ENCODE peak calls at places on chromosomes 5 and 9, in four cellular contexts. One of them, this sample, is unnamed.

GRCh38 chr9:136231478-136232297 is 13.9 kb downstream of the QSOX2 start:
- DNase-seq in mammary epithelial cell: no peak
- DNase-seq in fibroblast of lung: no peak
- DNase-seq in breast epithelium: no peak
- DNase-seq in this sample: no peak

GRCh38 chr5:56876325-56876724 is 33.1 kb upstream of the SETD9 start:
- DNase-seq in mammary epithelial cell: peak; percentile 87
- DNase-seq in fibroblast of lung: no peak
- DNase-seq in breast epithelium: no peak
- DNase-seq in this sample: no peak

GRCh38 chr5:68478306-68479091 is 262.9 kb downstream of the PIK3R1 start:
- DNase-seq in mammary epithelial cell: no peak
- DNase-seq in fibroblast of lung: no peak
- DNase-seq in breast epithelium: no peak
- DNase-seq in this sample: no peak

GRCh38 chr5:128062172-128062746 is 21.3 kb upstream of the SLC12A2 start:
- DNase-seq in mammary epithelial cell: peak; percentile 85
- DNase-seq in fibroblast of lung: peak; percentile 42
- DNase-seq in breast epithelium: no peak
- DNase-seq in this sample: no peak

GRCh38 chr5:135211083-135211790 is 177.2 kb upstream of the PITX1 start:
- DNase-seq in mammary epithelial cell: no peak
- DNase-seq in fibroblast of lung: peak; percentile 40
- DNase-seq in breast epithelium: peak; percentile 4
- DNase-seq in this sample: no peak

GRCh38 chr9:136177224-136177623 is 27.7 kb downstream of the LHX3 start:
- DNase-seq in mammary epithelial cell: no peak
- DNase-seq in fibroblast of lung: no peak
- DNase-seq in breast epithelium: no peak
- DNase-seq in this sample: no peak

GRCh38 chr5:171261904-171262303 is 47.1 kb upstream of the TLX3 start:
- DNase-seq in mammary epithelial cell: no peak
- DNase-seq in fibroblast of lung: no peak
- DNase-seq in breast epithelium: no peak
- DNase-seq in this sample: no peak

GRCh38 chr5:106097308-106097707 is 1573.4 kb downstream of the EFNA5 start:
- DNase-seq in mammary epithelial cell: no peak
- DNase-seq in fibroblast of lung: peak; percentile 26
- DNase-seq in breast epithelium: no peak
- DNase-seq in this sample: no peak

GRCh38 chr5:40376566-40376965 is 303.1 kb upstream of the PTGER4 start:
- DNase-seq in mammary epithelial cell: no peak
- DNase-seq in fibroblast of lung: no peak
- DNase-seq in breast epithelium: no peak
- DNase-seq in this sample: no peak

GRCh38 chr9:69357030-69357853 is 32.2 kb downstream of the ENTREP1 start:
- DNase-seq in mammary epithelial cell: no peak
- DNase-seq in fibroblast of lung: no peak
- DNase-seq in breast epithelium: no peak
- DNase-seq in this sample: no peak

GRCh38 chr5:40137223-40137622 is 542.5 kb upstream of the PTGER4 start:
- DNase-seq in mammary epithelial cell: no peak
- DNase-seq in fibroblast of lung: no peak
- DNase-seq in breast epithelium: no peak
- DNase-seq in this sample: no peak

GRCh38 chr5:98865690-98866089 is 63.1 kb downstream of the CHD1 start:
- DNase-seq in mammary epithelial cell: no peak
- DNase-seq in fibroblast of lung: no peak
- DNase-seq in breast epithelium: no peak
- DNase-seq in this sample: no peak

GRCh38 chr9:19788152-19788551 is 685 bp downstream of the SLC24A2 start:
- DNase-seq in mammary epithelial cell: peak; percentile 6
- DNase-seq in fibroblast of lung: no peak
- DNase-seq in breast epithelium: no peak
- DNase-seq in this sample: no peak

GRCh38 chr5:104344809-104345512 is 782.4 kb upstream of the NUDT12 start:
- DNase-seq in mammary epithelial cell: peak; percentile 85
- DNase-seq in fibroblast of lung: peak; percentile 41
- DNase-seq in breast epithelium: no peak
- DNase-seq in this sample: no peak

GRCh38 chr9:80305136-80305535 is 733.4 kb downstream of the TLE4 start:
- DNase-seq in mammary epithelial cell: no peak
- DNase-seq in fibroblast of lung: no peak
- DNase-seq in breast epithelium: no peak
- DNase-seq in this sample: no peak

GRCh38 chr9:76109953-76110352 is 219.5 kb downstream of the PCSK5 start:
- DNase-seq in mammary epithelial cell: peak; percentile 19
- DNase-seq in fibroblast of lung: no peak
- DNase-seq in breast epithelium: no peak
- DNase-seq in this sample: no peak

GRCh38 chr9:92405770-92406169 is 1.4 kb upstream of the OGN start:
- DNase-seq in mammary epithelial cell: no peak
- DNase-seq in fibroblast of lung: no peak
- DNase-seq in breast epithelium: no peak
- DNase-seq in this sample: no peak

GRCh38 chr5:73859696-73860095 is 233.7 kb downstream of the ARHGEF28 start:
- DNase-seq in mammary epithelial cell: no peak
- DNase-seq in fibroblast of lung: no peak
- DNase-seq in breast epithelium: no peak
- DNase-seq in this sample: no peak

GRCh38 chr9:126614455-126615248 is 924 bp downstream of the LMX1B start:
- DNase-seq in mammary epithelial cell: peak; percentile 60
- DNase-seq in fibroblast of lung: no peak
- DNase-seq in breast epithelium: no peak
- DNase-seq in this sample: no peak

GRCh38 chr9:34961574-34962480 is 3.7 kb downstream of the PHF24 start:
- DNase-seq in mammary epithelial cell: peak; percentile 87
- DNase-seq in fibroblast of lung: peak; percentile 16
- DNase-seq in breast epithelium: no peak
- DNase-seq in this sample: peak; percentile 8

GRCh38 chr9:114372971-114373591 is 14.7 kb downstream of the AKNA start:
- DNase-seq in mammary epithelial cell: no peak
- DNase-seq in fibroblast of lung: no peak
- DNase-seq in breast epithelium: peak; percentile 64
- DNase-seq in this sample: no peak

GRCh38 chr5:149341846-149342245 is 3.5 kb upstream of the GRPEL2 start:
- DNase-seq in mammary epithelial cell: no peak
- DNase-seq in fibroblast of lung: no peak
- DNase-seq in breast epithelium: no peak
- DNase-seq in this sample: no peak

GRCh38 chr5:106311230-106311629 is 1359.5 kb downstream of the EFNA5 start:
- DNase-seq in mammary epithelial cell: no peak
- DNase-seq in fibroblast of lung: peak; percentile 45
- DNase-seq in breast epithelium: no peak
- DNase-seq in this sample: no peak

GRCh38 chr5:133849116-133849515 is 119.3 kb downstream of the C5orf15 start:
- DNase-seq in mammary epithelial cell: no peak
- DNase-seq in fibroblast of lung: no peak
- DNase-seq in breast epithelium: no peak
- DNase-seq in this sample: no peak

GRCh38 chr9:137294684-137295312 is 7.3 kb downstream of the NRARP start:
- DNase-seq in mammary epithelial cell: peak; percentile 37
- DNase-seq in fibroblast of lung: no peak
- DNase-seq in breast epithelium: no peak
- DNase-seq in this sample: no peak

GRCh38 chr9:137297060-137297664 is 4.9 kb downstream of the NRARP start:
- DNase-seq in mammary epithelial cell: no peak
- DNase-seq in fibroblast of lung: no peak
- DNase-seq in breast epithelium: no peak
- DNase-seq in this sample: no peak

GRCh38 chr9:137296214-137297059 is 5.6 kb downstream of the NRARP start:
- DNase-seq in mammary epithelial cell: no peak
- DNase-seq in fibroblast of lung: peak; percentile 43
- DNase-seq in breast epithelium: no peak
- DNase-seq in this sample: no peak

GRCh38 chr9:137294091-137294683 is 7.9 kb downstream of the NRARP start:
- DNase-seq in mammary epithelial cell: peak; percentile 47
- DNase-seq in fibroblast of lung: peak; percentile 76
- DNase-seq in breast epithelium: no peak
- DNase-seq in this sample: no peak

DNA sequence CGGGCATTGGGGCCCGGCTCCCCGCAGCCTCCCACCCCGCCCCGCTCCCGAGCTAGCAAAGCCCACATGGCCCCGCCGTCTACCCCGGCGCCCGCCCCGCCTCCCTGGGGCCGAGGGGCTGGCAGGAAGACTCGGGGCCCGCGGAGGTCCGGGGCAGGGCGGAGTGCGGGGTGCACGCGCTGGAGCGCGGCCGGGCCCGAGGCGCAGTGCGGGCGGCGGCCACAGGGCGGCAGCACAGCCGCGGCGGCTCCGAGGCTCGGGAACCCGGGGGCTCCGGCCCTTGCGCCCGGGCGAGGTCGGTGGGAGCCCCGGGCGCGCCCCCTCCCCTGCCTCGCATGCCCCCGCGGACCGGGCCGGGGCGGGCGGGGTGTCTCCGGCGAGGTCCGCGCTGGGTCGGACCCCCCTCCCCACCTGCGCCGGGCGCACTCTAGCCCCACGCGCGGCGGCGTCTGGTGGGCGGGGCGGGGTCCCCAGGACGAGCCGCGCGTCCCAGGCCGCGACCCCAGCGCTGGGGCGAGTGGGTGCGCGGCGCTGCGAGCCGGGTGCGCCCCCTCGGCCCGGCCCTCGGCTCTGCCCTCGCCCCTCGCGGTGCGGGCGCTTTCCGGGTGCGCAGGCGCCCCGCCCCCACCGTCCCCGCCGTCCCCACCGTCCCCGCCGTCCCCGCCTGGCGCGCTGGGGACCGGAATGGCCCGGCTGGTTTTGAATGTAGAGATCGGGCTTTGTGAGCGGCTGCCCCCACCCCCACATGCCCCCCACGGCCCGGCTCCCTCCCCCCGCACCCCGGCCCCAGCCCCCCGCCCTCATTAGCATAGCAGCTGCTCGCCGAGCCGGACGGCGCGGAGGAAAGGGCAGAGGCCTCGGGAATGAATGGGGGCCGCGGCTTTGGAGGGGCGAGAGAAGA is 6.5 kb downstream of the NRARP start:
- DNase-seq in mammary epithelial cell: no peak
- DNase-seq in fibroblast of lung: no peak
- DNase-seq in breast epithelium: no peak
- DNase-seq in this sample: no peak
- TF ChIP-seq CTCF in mammary epithelial cell: peak; percentile 41
- TF ChIP-seq CTCF in fibroblast of lung: peak; percentile 22
- TF ChIP-seq CTCF in breast epithelium: no peak
- TF ChIP-seq CTCF in this sample: peak; percentile 28

GRCh38 chr9:37902804-37903580 is 935 bp downstream of the SLC25A51 start:
- DNase-seq in mammary epithelial cell: peak; percentile 48
- DNase-seq in fibroblast of lung: peak; percentile 62
- DNase-seq in breast epithelium: no peak
- DNase-seq in this sample: no peak

GRCh38 chr9:37905776-37906175 is 1.8 kb upstream of the SLC25A51 start:
- DNase-seq in mammary epithelial cell: no peak
- DNase-seq in fibroblast of lung: no peak
- DNase-seq in breast epithelium: no peak
- DNase-seq in this sample: no peak

GRCh38 chr9:37903581-37903830 is 421 bp downstream of the SLC25A51 start:
- DNase-seq in mammary epithelial cell: no peak
- DNase-seq in fibroblast of lung: no peak
- DNase-seq in breast epithelium: no peak
- DNase-seq in this sample: no peak

GRCh38 chr9:37904647-37905505 is 949 bp upstream of the SLC25A51 start:
- DNase-seq in mammary epithelial cell: peak; percentile 24
- DNase-seq in fibroblast of lung: peak; percentile 64
- DNase-seq in breast epithelium: no peak
- DNase-seq in this sample: no peak

DNA sequence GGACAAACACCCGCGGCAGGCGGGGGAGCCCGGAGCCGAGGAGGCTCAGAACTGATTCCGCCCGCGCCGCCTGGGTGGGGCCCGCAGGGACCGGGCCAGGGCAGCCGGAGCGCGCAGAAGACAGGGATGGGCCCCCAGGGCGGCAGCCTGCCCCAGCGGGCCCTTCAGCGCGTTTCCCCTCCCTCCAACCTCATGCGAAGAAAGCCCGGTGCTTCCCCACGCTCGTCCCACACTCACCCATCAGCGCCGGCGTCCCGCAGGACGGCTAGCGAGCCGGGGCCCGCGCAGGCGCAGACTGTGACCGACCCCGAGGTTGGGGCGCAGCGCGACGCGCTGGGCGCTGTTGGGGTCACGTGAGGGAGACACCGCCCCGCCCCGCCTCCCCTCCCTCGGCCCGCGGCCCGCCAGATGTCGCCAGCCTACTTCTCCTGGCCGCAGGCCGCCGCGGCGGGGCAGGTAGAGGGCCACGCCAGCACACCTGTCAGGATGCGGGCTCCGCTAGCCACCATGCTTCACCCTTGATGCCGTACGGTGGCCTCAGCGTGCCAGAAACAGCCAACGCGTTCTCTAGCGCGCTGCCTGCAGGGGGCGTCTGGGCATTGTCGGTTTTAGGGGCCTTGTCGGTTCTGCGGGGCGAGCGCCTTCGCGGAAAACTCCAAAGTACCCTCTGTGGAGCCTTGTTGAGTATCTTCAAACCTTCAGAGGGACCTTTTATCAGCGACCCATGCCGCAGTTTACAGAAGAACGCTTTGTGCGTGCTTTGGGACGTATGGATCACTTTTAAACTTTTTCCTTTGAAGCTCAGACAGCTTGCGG is at the start of gene SLC25A51:
- DNase-seq in mammary epithelial cell: peak; percentile 94
- DNase-seq in fibroblast of lung: peak; percentile 93
- DNase-seq in breast epithelium: peak; percentile 92
- DNase-seq in this sample: peak; percentile 79
- TF ChIP-seq CTCF in mammary epithelial cell: peak; percentile 98
- TF ChIP-seq CTCF in fibroblast of lung: peak; percentile 94
- TF ChIP-seq CTCF in breast epithelium: peak; percentile 96
- TF ChIP-seq CTCF in this sample: peak; percentile 96

DNA sequence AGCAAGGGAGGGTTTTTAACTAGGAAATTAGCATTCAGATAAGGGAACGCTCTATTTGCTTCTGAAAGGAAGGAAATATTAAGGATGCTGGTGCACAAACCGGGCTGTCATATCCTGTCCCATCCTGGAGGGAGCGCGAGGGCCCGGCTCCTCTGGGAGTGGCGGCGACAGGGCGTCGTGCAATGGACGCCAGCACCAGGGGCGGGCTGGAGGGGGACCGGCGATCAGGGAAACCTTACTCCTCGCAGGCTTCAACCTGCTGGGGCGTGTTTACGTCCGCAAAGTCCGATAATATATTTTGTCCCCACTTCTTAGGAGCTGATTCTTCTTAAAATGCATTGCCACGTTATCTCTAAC is 197.1 kb upstream of the TBCA start:
- DNase-seq in mammary epithelial cell: no peak
- DNase-seq in fibroblast of lung: no peak
- DNase-seq in breast epithelium: no peak
- DNase-seq in this sample: no peak
- TF ChIP-seq CTCF in mammary epithelial cell: peak; percentile 4
- TF ChIP-seq CTCF in fibroblast of lung: no peak
- TF ChIP-seq CTCF in breast epithelium: no peak
- TF ChIP-seq CTCF in this sample: no peak

DNA sequence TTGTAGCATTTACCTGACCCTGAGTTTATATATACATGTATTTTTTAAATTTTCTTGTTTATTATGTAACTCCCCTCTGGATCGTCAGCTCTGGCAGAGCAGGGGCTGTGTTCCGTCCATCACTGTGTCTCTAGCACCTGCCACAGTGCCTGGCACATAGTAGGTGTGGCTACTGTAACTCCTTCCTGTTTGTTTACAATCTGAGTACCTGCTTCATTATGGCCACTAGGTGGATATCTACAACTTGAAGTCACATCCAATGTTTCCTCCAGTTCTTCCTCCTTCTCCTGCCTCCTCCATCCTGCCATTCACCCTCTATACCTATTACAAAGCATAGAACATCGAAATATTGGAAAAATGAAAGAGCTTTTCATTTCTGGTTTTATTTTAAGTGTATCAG is 14.2 kb upstream of the PPP1R2B start:
- DNase-seq in mammary epithelial cell: no peak
- DNase-seq in fibroblast of lung: no peak
- DNase-seq in breast epithelium: no peak
- DNase-seq in this sample: no peak
- TF ChIP-seq CTCF in mammary epithelial cell: no peak
- TF ChIP-seq CTCF in fibroblast of lung: no peak
- TF ChIP-seq CTCF in breast epithelium: no peak
- TF ChIP-seq CTCF in this sample: no peak

This sample was measured in AG09319.